ENCODE peak calls at places on chromosomes 1 and 21, in seven cellular contexts. E, D, L, A, F, W and O are unnamed samples.

GRCh38 chr1:214518387-214518786 is 33.0 kb downstream of the PTPN14 start:
- DNase-seq in F (no peak), W (no peak), E (peak; percentile 40), A (no peak), L (no peak), D (no peak), O (no peak)

GRCh38 chr1:12272770-12273169 is 42.9 kb downstream of the VPS13D start:
- DNase-seq in W (no peak), F (no peak), L (no peak), A (no peak), E (no peak), D (no peak), O (no peak)

GRCh38 chr1:70293186-70293843 is 61.2 kb downstream of the ANKRD13C start:
- DNase-seq in W (no peak), F (no peak), E (no peak), L (no peak), D (no peak), A (no peak), O (no peak)

GRCh38 chr1:235024045-235024439 is 104.6 kb downstream of the TOMM20 start:
- DNase-seq in F (no peak), D (no peak), A (no peak), W (no peak), E (no peak), L (no peak), O (no peak)

GRCh38 chr1:154198756-154199562 is 7.1 kb upstream of the TPM3 start:
- DNase-seq in W (peak; percentile 58), E (peak; percentile 71), L (peak; percentile 48), D (no peak), F (peak; percentile 80), A (peak; percentile 40), O (peak; percentile 14)

GRCh38 chr21:26686278-26686677 is 113.2 kb upstream of the CYYR1 start:
- DNase-seq in A (no peak), D (no peak), L (peak; percentile 42), F (peak; percentile 28), E (peak; percentile 41), W (peak; percentile 42), O (peak; percentile 60)

GRCh38 chr1:9715536-9716226 is 64.2 kb downstream of the PIK3CD start:
- DNase-seq in E (no peak), A (no peak), W (peak; percentile 88), F (no peak), D (no peak), L (no peak), O (no peak)

GRCh38 chr1:69947837-69948236 is 257.5 kb downstream of the LRRC40 start:
- DNase-seq in A (no peak), E (peak; percentile 79), L (peak; percentile 30), W (no peak), F (peak; percentile 17), D (no peak), O (peak; percentile 60)

GRCh38 chr1:12556368-12556930 is 61.6 kb downstream of the DHRS3 start:
- DNase-seq in L (no peak), D (no peak), F (no peak), A (no peak), W (no peak), E (peak; percentile 92), O (peak; percentile 91)

GRCh38 chr1:78052685-78053433 is 7.1 kb downstream of the GIPC2 start:
- DNase-seq in D (no peak), E (no peak), F (no peak), A (no peak), W (no peak), L (no peak), O (no peak)

GRCh38 chr1:59645893-59646292 is 168.9 kb upstream of the HOOK1 start:
- DNase-seq in F (no peak), D (no peak), W (no peak), L (no peak), E (peak; percentile 7), A (no peak), O (no peak)

GRCh38 chr1:94106716-94107115 is 14.2 kb downstream of the ABCA4 start:
- DNase-seq in D (no peak), W (no peak), L (no peak), A (no peak), F (no peak), E (peak; percentile 65), O (no peak)

GRCh38 chr1:178521241-178521640 is 8.3 kb downstream of the TEX35 start:
- DNase-seq in E (no peak), L (no peak), W (no peak), F (no peak), A (no peak), D (no peak), O (no peak)

GRCh38 chr1:53526451-53527101 is 67.4 kb downstream of the DMRTB1 start:
- DNase-seq in W (no peak), D (peak; percentile 56), A (peak; percentile 20), L (no peak), F (no peak), E (no peak), O (no peak)

GRCh38 chr1:234605983-234606730 is 3.8 kb downstream of the IRF2BP2 start:
- DNase-seq in F (peak; percentile 72), L (no peak), E (peak; percentile 69), D (peak; percentile 53), W (peak; percentile 59), A (no peak), O (no peak)

GRCh38 chr1:56025942-56026341 is 553.4 kb downstream of the PLPP3 start:
- DNase-seq in E (peak; percentile 17), A (no peak), W (no peak), L (peak; percentile 54), D (no peak), F (peak; percentile 54), O (no peak)